ENCODE peak calls at places on chromosome 14, in five cellular contexts. R is NB4, T is NCI-H2107, S is GM19239, P is A172. W is an unnamed sample.

GRCh38 chr14:105328070-105328677 is 13.6 kb downstream of the PACS2 start:
- DNase-seq in P (no peak), R (no peak), T (no peak), S (no peak), W (peak; percentile 36)

GRCh38 chr14:67263499-67264149 is 22.4 kb downstream of the PALS1 start:
- DNase-seq in T (no peak), S (no peak), R (no peak), P (peak; percentile 59), W (no peak)

GRCh38 chr14:50759800-50760543 is 71.0 kb downstream of the NIN start:
- DNase-seq in S (no peak), T (no peak), P (no peak), R (no peak), W (no peak)

GRCh38 chr14:72745991-72746980 is 147.6 kb downstream of the DPF3 start:
- DNase-seq in T (no peak), P (peak; percentile 44), R (no peak), S (no peak), W (no peak)

GRCh38 chr14:103696466-103697071 is 18.7 kb downstream of the XRCC3 start:
- DNase-seq in P (no peak), R (no peak), T (peak; percentile 33), S (no peak), W (no peak)

GRCh38 chr14:106459971-106460730 is 933.8 kb downstream of the TMEM121 start:
- DNase-seq in T (no peak), R (peak; percentile 21), S (peak; percentile 77), P (peak; percentile 4), W (peak; percentile 43)

GRCh38 chr14:49280566-49280965 is 305.6 kb downstream of the RPS29 start:
- DNase-seq in P (no peak), S (no peak), T (no peak), R (no peak), W (no peak)

GRCh38 chr14:52660325-52660724 is 35.0 kb downstream of the ERO1A start:
- DNase-seq in S (no peak), P (no peak), R (no peak), T (no peak), W (no peak)

GRCh38 chr14:21711360-21711961 is 37.8 kb upstream of the OR4E1 start:
- DNase-seq in P (peak; percentile 18), T (peak; percentile 1), R (peak; percentile 57), S (no peak), W (peak; percentile 50)

GRCh38 chr14:74988131-74988530 is 14.6 kb upstream of the EIF2B2 start:
- DNase-seq in T (peak; percentile 67), R (no peak), P (peak; percentile 62), S (no peak), W (no peak)

GRCh38 chr14:68733086-68733621 is 59.7 kb downstream of the ZFP36L1 start:
- DNase-seq in R (peak; percentile 94), S (no peak), P (no peak), T (no peak), W (no peak)

GRCh38 chr14:33120966-33121365 is 182.3 kb downstream of the NPAS3 start:
- DNase-seq in R (peak; percentile 5), T (no peak), S (no peak), P (peak; percentile 73), W (no peak)

GRCh38 chr14:94136575-94137331 is 7.3 kb upstream of the IFI27L2 start:
- DNase-seq in R (peak; percentile 78), T (peak; percentile 82), P (peak; percentile 74), S (peak; percentile 46), W (peak; percentile 96)

GRCh38 chr14:76772300-76773187 is 11.3 kb downstream of the VASH1 start:
- DNase-seq in R (peak; percentile 79), P (peak; percentile 62), T (no peak), S (no peak), W (peak; percentile 83)

GRCh38 chr14:104145826-104146642 is 7.6 kb downstream of the KIF26A start:
- DNase-seq in R (no peak), T (no peak), S (no peak), P (no peak), W (peak; percentile 39)

GRCh38 chr14:71341160-71341559 is 433.9 kb downstream of the PCNX1 start:
- DNase-seq in S (no peak), P (no peak), R (peak; percentile 24), T (no peak), W (no peak)

GRCh38 chr14:76256545-76256944 is 104.8 kb downstream of the GPATCH2L start:
- DNase-seq in R (no peak), T (no peak), S (no peak), P (no peak), W (no peak)

GRCh38 chr14:32509632-32510187 is 180.6 kb downstream of the AKAP6 start:
- DNase-seq in R (no peak), S (no peak), P (peak; percentile 95), T (no peak), W (no peak)

GRCh38 chr14:29069228-29069627 is 302.6 kb downstream of the FOXG1 start:
- DNase-seq in S (no peak), T (no peak), P (no peak), R (no peak), W (no peak)

GRCh38 chr14:91282954-91283645 is 38.6 kb upstream of the GPR68 start:
- DNase-seq in R (no peak), T (no peak), S (no peak), P (no peak), W (no peak)

GRCh38 chr14:102592969-102593840 is 756 bp downstream of the RCOR1 start:
- DNase-seq in T (peak; percentile 46), S (no peak), R (peak; percentile 58), P (no peak), W (peak; percentile 74)

GRCh38 chr14:68628605-68629310 is 164.1 kb downstream of the ZFP36L1 start:
- DNase-seq in T (no peak), S (no peak), R (no peak), P (no peak), W (peak; percentile 83)